ENCODE peak calls at places on chromosome 13, in five cellular contexts. B, J, D, W and Z are unnamed samples.

GRCh38 chr13:83498486-83499190 is 383.6 kb downstream of the SLITRK1 start:
- DNase-seq in W (no peak), B (no peak), D (peak), J (no peak), Z (no peak)

GRCh38 chr13:104976964-104977363 is 1558.5 kb downstream of the EFNB2 start:
- DNase-seq in D (no peak), W (no peak), B (no peak), J (no peak), Z (no peak)

GRCh38 chr13:20064128-20064527 is 96.7 kb downstream of the GJA3 start:
- DNase-seq in B (no peak), D (peak), W (no peak), J (no peak), Z (no peak)

GRCh38 chr13:107138468-107138867 is 570.5 kb upstream of the ARGLU1 start:
- DNase-seq in W (no peak), J (no peak), D (no peak), B (peak), Z (no peak)

GRCh38 chr13:42063105-42063504 is 14.7 kb downstream of the DGKH start:
- DNase-seq in J (no peak), W (no peak), D (no peak), B (peak), Z (no peak)

GRCh38 chr13:106376411-106377112 is 158.9 kb downstream of the EFNB2 start:
- DNase-seq in W (peak), J (no peak), B (peak), D (peak), Z (no peak)

GRCh38 chr13:28822161-28822560 is 2.0 kb downstream of the MTUS2 start:
- DNase-seq in J (no peak), B (no peak), W (no peak), D (no peak), Z (no peak)

GRCh38 chr13:91531646-91532045 is 133.2 kb downstream of the GPC5 start:
- DNase-seq in J (no peak), W (no peak), D (no peak), B (no peak), Z (no peak)

GRCh38 chr13:113429608-113429985 is 23.7 kb downstream of the ADPRHL1 start:
- DNase-seq in J (no peak), W (no peak), D (no peak), B (no peak), Z (no peak)

GRCh38 chr13:77113496-77113895 is 86.5 kb upstream of the FBXL3 start:
- DNase-seq in D (no peak), B (peak), J (no peak), W (no peak), Z (no peak)

GRCh38 chr13:28750187-28751045 is 31.6 kb upstream of the SLC46A3 start:
- DNase-seq in J (no peak), W (no peak), B (no peak), D (no peak), Z (no peak)

GRCh38 chr13:106212436-106213010 is 322.9 kb downstream of the EFNB2 start:
- DNase-seq in J (no peak), W (no peak), B (no peak), D (no peak), Z (no peak)

GRCh38 chr13:102091231-102091630 is 310.6 kb downstream of the FGF14 start:
- DNase-seq in B (peak), D (no peak), W (peak), J (peak), Z (no peak)

GRCh38 chr13:56317839-56318238 is 822.9 kb upstream of the PRR20A start:
- DNase-seq in B (peak), J (no peak), D (no peak), W (no peak), Z (no peak)

GRCh38 chr13:70424928-70425327 is 316.7 kb upstream of the KLHL1 start:
- DNase-seq in W (no peak), B (no peak), J (no peak), D (no peak), Z (no peak)

GRCh38 chr13:30581582-30581981 is 36.1 kb upstream of the USPL1 start:
- DNase-seq in J (no peak), W (peak), B (peak), D (peak), Z (no peak)

GRCh38 chr13:41098761-41099160 is 33.8 kb downstream of the KBTBD6 start:
- DNase-seq in D (no peak), W (peak), B (peak), J (no peak), Z (no peak)

GRCh38 chr13:79647518-79647917 is 166.6 kb downstream of the NDFIP2 start:
- DNase-seq in B (no peak), D (no peak), W (no peak), J (no peak), Z (no peak)

GRCh38 chr13:105442941-105443340 is 1092.5 kb downstream of the EFNB2 start:
- DNase-seq in J (no peak), B (peak), W (peak), D (peak), Z (no peak)

GRCh38 chr13:29496241-29496712 is 99.2 kb downstream of the SLC7A1 start:
- DNase-seq in W (peak), D (no peak), J (no peak), B (no peak), Z (no peak)

GRCh38 chr13:42394361-42395065 is 122.6 kb downstream of the AKAP11 start:
- DNase-seq in J (no peak), B (no peak), W (no peak), D (no peak), Z (no peak)

GRCh38 chr13:51524312-51524711 is 60.0 kb upstream of the WDFY2 start:
- DNase-seq in J (no peak), W (peak), B (peak), D (peak), Z (no peak)

GRCh38 chr13:31674056-31674455 is 65.3 kb upstream of the RXFP2 start:
- DNase-seq in W (peak), J (no peak), D (no peak), B (no peak), Z (no peak)

GRCh38 chr13:29472317-29472961 is 123.0 kb downstream of the SLC7A1 start:
- DNase-seq in D (peak), W (peak), B (peak), J (no peak), Z (no peak)

GRCh38 chr13:28659611-28659970 is 661 bp downstream of the POMP start:
- DNase-seq in J (no peak), B (no peak), D (peak), W (peak), Z (no peak)

GRCh38 chr13:110125157-110125556 is 181.8 kb downstream of the COL4A1 start:
- DNase-seq in W (no peak), J (no peak), D (no peak), B (no peak), Z (no peak)

GRCh38 chr13:110127986-110128511 is 178.9 kb downstream of the COL4A1 start:
- DNase-seq in B (no peak), J (no peak), W (no peak), D (peak), Z (no peak)

GRCh38 chr13:110126391-110126961 is 180.5 kb downstream of the COL4A1 start:
- DNase-seq in B (peak), J (no peak), W (peak), D (peak), Z (peak)

GRCh38 chr13:110124201-110124600 is 182.8 kb downstream of the COL4A1 start:
- DNase-seq in J (no peak), D (no peak), B (no peak), W (no peak), Z (no peak)

DNA sequence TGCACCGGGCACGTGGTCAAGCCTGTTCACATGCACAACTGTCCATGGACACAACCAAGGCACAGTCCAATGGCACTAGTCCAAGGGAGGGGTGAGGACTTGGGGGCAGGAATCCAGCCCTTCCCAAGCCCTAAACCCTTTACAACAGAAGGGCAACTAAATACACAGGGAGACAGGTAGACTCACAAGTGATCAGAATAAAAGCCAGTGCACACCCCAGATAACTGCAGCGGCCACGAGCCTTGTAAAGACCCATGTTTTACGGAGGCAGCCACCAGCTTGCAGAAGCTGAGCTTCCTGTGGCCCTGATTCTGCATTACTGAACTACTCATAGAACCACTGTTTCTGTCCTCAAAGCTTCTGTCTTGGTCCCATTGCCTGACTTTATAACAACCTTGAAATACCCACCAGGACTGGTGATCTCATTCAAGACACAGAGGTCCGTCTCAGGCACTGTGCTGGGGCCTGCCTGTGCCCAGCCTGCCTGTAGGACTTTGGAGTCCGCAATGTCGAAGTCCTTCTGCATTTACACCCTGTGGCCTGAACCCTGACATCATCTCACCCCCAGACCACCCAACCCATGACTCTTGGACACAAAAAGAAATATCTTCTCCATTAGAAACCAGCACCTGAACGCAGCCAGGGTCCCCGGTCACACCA is 181.2 kb downstream of the COL4A1 start:
- DNase-seq in D (no peak), W (no peak), B (no peak), J (no peak), Z (no peak)
- H4K8ac ChIP-seq in D (peak), W (no peak), B (no peak), J (no peak), Z (no peak)

GRCh38 chr13:49996951-49997895 is at the start of gene TRIM13:
- DNase-seq in D (peak), B (peak), W (peak), J (peak), Z (peak)
- H4K8ac ChIP-seq in D (peak), B (peak), W (peak), J (peak), Z (peak)

GRCh38 chr13:98444381-98444780 is 132.5 kb downstream of the STK24 start:
- DNase-seq in W (no peak), J (no peak), D (no peak), B (no peak), Z (no peak)
- H4K8ac ChIP-seq in W (no peak), J (peak), D (no peak), B (no peak), Z (no peak)

GRCh38 chr13:24356837-24357236 is 47.5 kb downstream of the C1QTNF9 start:
- DNase-seq in W (no peak), J (no peak), B (no peak), D (no peak), Z (no peak)

GRCh38 chr13:24355103-24355502 is 45.7 kb downstream of the C1QTNF9 start:
- DNase-seq in D (no peak), B (peak), W (peak), J (no peak), Z (no peak)

GRCh38 chr13:24353736-24354135 is 44.4 kb downstream of the C1QTNF9 start:
- DNase-seq in W (peak), J (no peak), B (no peak), D (no peak), Z (no peak)

GRCh38 chr13:24357756-24358155 is 48.4 kb downstream of the C1QTNF9 start:
- DNase-seq in W (no peak), J (no peak), B (no peak), D (no peak), Z (no peak)

GRCh38 chr13:24356270-24356669 is 46.9 kb downstream of the C1QTNF9 start:
- DNase-seq in J (no peak), W (no peak), B (no peak), D (no peak), Z (no peak)
- H4K8ac ChIP-seq in J (no peak), W (no peak), B (no peak), D (no peak), Z (peak)

DNA sequence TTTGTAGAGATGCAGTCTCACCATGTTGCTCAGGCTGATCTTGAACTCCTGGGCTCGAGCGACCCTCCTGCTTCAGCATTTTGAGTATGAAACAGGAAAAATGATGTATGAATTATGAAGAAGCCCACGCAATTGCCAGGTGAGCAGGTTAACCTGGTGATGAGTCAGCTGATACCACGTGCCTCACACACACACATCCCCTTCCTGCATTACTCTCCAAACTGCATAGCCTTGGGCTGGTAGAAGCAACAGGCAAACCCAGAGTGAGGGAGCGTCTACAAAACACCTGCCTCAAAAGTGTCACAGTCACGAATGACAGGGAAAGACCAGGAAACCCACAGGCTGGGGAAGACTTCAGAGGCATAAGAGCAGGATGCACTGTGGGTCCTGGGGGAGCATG is 192.8 kb upstream of the IRS2 start:
- DNase-seq in B (peak), W (peak), J (no peak), D (no peak), Z (no peak)
- H4K8ac ChIP-seq in B (no peak), W (no peak), J (no peak), D (no peak), Z (no peak)

GRCh38 chr13:47111499-47111898 is 214.6 kb upstream of the HTR2A start:
- DNase-seq in W (no peak), B (no peak), D (no peak), J (no peak), Z (no peak)

GRCh38 chr13:47110141-47110540 is 213.3 kb upstream of the HTR2A start:
- DNase-seq in W (no peak), B (no peak), J (no peak), D (no peak), Z (no peak)

GRCh38 chr13:47112205-47112896 is 215.5 kb upstream of the HTR2A start:
- DNase-seq in B (peak), J (peak), W (no peak), D (no peak), Z (peak)

GRCh38 chr13:47109028-47109427 is 212.2 kb upstream of the HTR2A start:
- DNase-seq in J (no peak), B (no peak), W (no peak), D (no peak), Z (no peak)

DNA sequence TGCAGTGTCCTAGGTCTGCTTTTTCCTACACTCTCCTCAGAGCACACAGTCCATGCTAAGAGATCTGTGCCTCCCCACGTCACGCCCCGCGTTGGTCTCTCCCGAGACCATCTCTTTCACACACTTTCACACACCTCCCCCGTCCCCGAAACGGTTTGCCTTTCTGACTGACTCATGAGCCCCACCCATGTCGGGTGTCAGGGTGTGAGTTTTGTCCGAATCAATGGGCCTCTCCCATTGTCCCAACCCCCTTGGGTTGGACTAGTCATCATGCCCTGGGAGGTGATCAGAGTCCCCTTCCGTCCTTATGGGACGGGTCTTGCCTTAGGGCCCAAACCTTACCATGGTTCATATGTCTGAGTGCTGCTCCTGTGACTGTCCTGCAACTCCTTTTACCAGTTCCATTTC is 214.0 kb upstream of the HTR2A start:
- DNase-seq in W (no peak), J (no peak), B (no peak), D (no peak), Z (no peak)
- H4K8ac ChIP-seq in W (peak), J (peak), B (no peak), D (no peak), Z (no peak)

DNA sequence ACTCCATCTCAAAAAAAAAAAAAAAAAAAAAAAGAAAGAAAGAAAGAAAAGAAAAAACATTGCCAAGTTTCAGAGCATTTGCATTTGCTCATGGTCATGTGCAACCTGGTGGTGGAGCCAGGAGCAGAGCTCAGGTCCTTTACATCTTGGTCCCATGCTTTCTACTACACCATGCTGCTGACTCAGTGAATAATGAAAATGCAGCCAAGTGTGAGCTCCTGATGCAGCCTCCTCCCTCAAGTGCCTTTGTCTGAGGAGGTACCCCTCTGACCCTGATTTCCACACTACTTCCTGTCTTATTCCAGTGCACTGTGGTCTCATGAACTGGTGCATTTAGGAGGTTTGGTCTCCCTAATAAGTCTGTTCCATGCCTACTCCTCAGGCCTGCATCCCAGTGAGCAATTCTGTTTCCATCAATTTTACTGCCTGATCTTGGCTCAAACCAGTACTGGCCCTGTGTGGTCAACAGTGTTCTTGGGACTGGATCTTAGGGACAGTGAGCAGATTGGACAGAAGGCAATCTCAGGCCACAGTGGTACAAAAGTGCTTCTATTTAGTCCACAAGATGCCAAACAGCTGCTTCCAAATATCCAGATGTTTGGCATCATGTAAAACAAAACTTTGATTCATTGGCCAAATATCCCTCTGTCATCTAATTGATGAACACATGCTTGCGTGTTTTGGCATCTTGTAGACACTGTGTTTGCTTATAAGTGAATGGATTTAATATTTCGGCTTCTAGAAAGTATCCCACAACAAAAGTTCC is 28.8 kb upstream of the LRCH1 start:
- DNase-seq in J (no peak), B (no peak), D (no peak), W (no peak), Z (no peak)
- H4K8ac ChIP-seq in J (no peak), B (no peak), D (no peak), W (no peak), Z (no peak)

GRCh38 chr13:43804461-43805070 is 17.8 kb upstream of the ENOX1 start:
- DNase-seq in D (peak), B (peak), W (peak), J (no peak), Z (peak)

GRCh38 chr13:43802511-43802910 is 15.7 kb upstream of the ENOX1 start:
- DNase-seq in D (no peak), W (no peak), B (no peak), J (no peak), Z (no peak)

GRCh38 chr13:43800828-43801227 is 14.1 kb upstream of the ENOX1 start:
- DNase-seq in D (no peak), W (no peak), B (no peak), J (no peak), Z (no peak)

GRCh38 chr13:43805071-43805468 is 18.3 kb upstream of the ENOX1 start:
- DNase-seq in J (no peak), W (peak), D (peak), B (peak), Z (no peak)

DNA sequence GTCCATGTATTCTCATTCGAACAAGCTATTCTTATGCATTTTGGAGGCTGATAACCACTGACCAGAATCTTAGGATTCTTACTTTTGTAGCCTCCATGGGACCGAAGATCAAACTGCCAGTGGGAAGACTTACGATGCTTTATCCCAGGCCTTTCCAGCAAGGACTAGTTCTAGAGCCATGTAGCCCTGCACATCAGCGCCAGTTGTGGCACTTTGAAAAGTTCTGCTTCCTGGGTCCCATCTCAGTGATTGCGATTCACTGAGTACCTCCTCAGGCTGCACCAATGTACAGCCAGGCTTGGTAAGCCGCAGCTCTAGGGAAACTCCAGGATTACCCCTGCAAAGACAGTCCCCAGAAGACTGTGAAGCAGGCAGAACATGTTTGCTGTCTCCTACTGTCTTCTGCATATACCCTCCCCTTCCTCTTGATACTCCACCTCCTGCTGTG is 18.9 kb upstream of the ENOX1 start:
- DNase-seq in J (no peak), W (peak), D (peak), B (peak), Z (no peak)
- H4K8ac ChIP-seq in J (no peak), W (no peak), D (peak), B (no peak), Z (no peak)

DNA sequence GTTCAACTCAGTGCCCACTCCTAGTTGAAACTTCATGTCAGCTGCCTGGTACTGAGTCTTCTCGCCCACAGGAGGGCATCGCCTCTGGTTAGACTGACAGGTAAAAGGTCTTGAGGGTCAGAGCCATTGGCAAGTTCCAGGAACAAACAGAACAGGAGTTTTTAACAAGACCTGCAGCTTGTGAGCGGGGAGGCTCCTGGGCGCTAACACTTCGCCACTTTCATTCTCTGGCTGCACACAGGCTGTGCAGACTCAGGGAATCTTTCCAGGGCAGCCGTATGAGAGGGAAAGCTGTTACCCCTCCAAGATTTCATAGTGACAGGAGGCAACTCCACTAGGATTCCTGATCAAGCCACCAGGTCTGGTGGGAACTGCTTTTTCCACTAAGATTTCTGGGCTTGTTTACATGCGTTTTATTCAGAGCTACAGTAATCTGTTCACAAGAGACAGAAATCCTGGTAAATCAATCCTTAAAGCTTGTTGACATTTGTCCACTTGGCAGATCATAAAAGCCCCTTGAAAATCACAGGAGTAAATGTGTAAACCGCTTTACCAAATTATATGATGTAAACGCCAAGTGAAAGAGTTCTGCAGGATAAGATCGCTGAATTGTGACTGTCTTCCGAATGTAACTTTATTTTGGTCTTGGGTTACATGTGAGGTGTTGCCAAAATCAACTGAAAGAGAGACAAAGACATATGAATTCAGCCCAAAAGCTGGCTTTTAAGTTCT is 190.6 kb downstream of the MZT1 start:
- DNase-seq in J (no peak), B (no peak), W (no peak), D (no peak), Z (no peak)
- H4K8ac ChIP-seq in J (no peak), B (no peak), W (no peak), D (no peak), Z (no peak)